ENCODE peak calls at places on chromosomes 11 and 22, in four cellular contexts. G is GM23338, S is hepatocyte, O is GM23248. K is an unnamed sample.
A peak's percentile ranks its signal among the peaks of the same experiment; 100 is the strongest.

GRCh38 chr11:134393638-134394037 is 18.4 kb downstream of the B3GAT1 start:
- DNase-seq in G (peak; percentile 62), S (peak; percentile 65), O (no peak), K (peak; percentile 6)

GRCh38 chr11:106695506-106695905 is 322.8 kb downstream of the GUCY1A2 start:
- DNase-seq in G (no peak), S (peak; percentile 10), O (peak; percentile 50), K (peak; percentile 12)

GRCh38 chr11:107561688-107562087 is 3.8 kb downstream of the ALKBH8 start:
- DNase-seq in G (no peak), S (no peak), O (peak; percentile 95), K (peak; percentile 95)

GRCh38 chr11:73087730-73088129 is 54.4 kb downstream of the FCHSD2 start:
- DNase-seq in G (no peak), S (no peak), O (no peak), K (no peak)

GRCh38 chr11:73759520-73760065 is 1.3 kb downstream of the RAB6A start:
- DNase-seq in G (peak; percentile 14), S (peak; percentile 15), O (peak; percentile 77), K (peak; percentile 38)

GRCh38 chr11:65487467-65488272 is 11.2 kb upstream of the MALAT1 start:
- DNase-seq in G (peak; percentile 100), S (peak; percentile 100), O (peak; percentile 100), K (peak; percentile 94)

GRCh38 chr22:24083361-24083760 is 72.3 kb downstream of the CABIN1 start:
- DNase-seq in G (no peak), S (no peak), O (no peak), K (no peak)

GRCh38 chr22:28983190-28983589 is 78.4 kb downstream of the C22orf31 start:
- DNase-seq in G (no peak), S (no peak), O (no peak), K (no peak)

GRCh38 chr11:56783448-56784041 is 35.0 kb upstream of the OR9G4 start:
- DNase-seq in G (peak; percentile 90), S (peak; percentile 82), O (peak; percentile 79), K (peak; percentile 86)

GRCh38 chr11:798093-798713 is at the start of gene SLC25A22:
- DNase-seq in G (peak; percentile 90), S (peak; percentile 94), O (peak; percentile 94), K (peak; percentile 84)

GRCh38 chr11:19951558-19952083 is 208.7 kb downstream of the DBX1 start:
- DNase-seq in G (peak; percentile 86), S (peak; percentile 81), O (peak; percentile 72), K (peak; percentile 87)

GRCh38 chr11:88435405-88435804 is 97.9 kb upstream of the CTSC start:
- DNase-seq in G (no peak), S (no peak), O (no peak), K (no peak)

GRCh38 chr11:34027516-34028406 is 23.8 kb upstream of the CAPRIN1 start:
- DNase-seq in G (no peak), S (peak; percentile 81), O (no peak), K (no peak)
- H3K4me3 ChIP-seq in G (no peak overlapping the region), S (no peak overlapping the region), O (no peak overlapping the region), K (no peak overlapping the region)

GRCh38 chr11:69131644-69132300 is 24.0 kb upstream of the SMIM38 start:
- DNase-seq in G (peak; percentile 96), S (peak; percentile 91), O (peak; percentile 79), K (peak; percentile 98)
- TF ChIP-seq EZH2phosphoT487 in G (no peak), S (no peak), O (no peak), K (no peak)

GRCh38 chr11:31815743-31816466 is 4.8 kb upstream of the PAX6 start:
- DNase-seq in G (no peak), S (no peak), O (peak; percentile 53), K (no peak)

GRCh38 chr11:31816467-31817053 is 5.4 kb upstream of the PAX6 start:
- DNase-seq in G (peak; percentile 60), S (peak; percentile 40), O (no peak), K (no peak)

GRCh38 chr11:31818874-31819331 is 7.8 kb upstream of the PAX6 start:
- DNase-seq in G (peak; percentile 66), S (no peak), O (no peak), K (no peak)

GRCh38 chr11:31817621-31818493 is 6.7 kb upstream of the PAX6 start:
- DNase-seq in G (peak; percentile 85), S (no peak), O (no peak), K (no peak)

GRCh38 chr11:31817054-31817620 is 6.0 kb upstream of the PAX6 start:
- DNase-seq in G (peak; percentile 60), S (no peak), O (no peak), K (no peak)
- TF ChIP-seq EZH2 in G (peak; percentile 93), S (peak; percentile 99), O (peak; percentile 98), K (no peak)

GRCh38 chr22:27438271-27438980 is 363.1 kb downstream of the MN1 start:
- DNase-seq in G (no peak), S (peak; percentile 57), O (peak; percentile 57), K (peak; percentile 43)
- H3K4me3 ChIP-seq in G (no peak overlapping the region), S (no peak overlapping the region), O (no peak overlapping the region), K (peak overlapping the region; percentile 4)